ENCODE peak calls at places on chromosomes 13 and 19, in six cellular contexts. T, W, M, A, X and I are unnamed samples.

GRCh38 chr19:554817-555216 is 11.0 kb downstream of the GZMM start:
- DNase-seq in T (no peak), A (no peak), W (no peak), X (no peak), M (no peak), I (no peak)

GRCh38 chr13:102584423-102584822 is 12.4 kb upstream of the TPP2 start:
- DNase-seq in T (no peak), W (no peak), M (no peak), X (no peak), A (no peak), I (no peak)

GRCh38 chr19:23709347-23709746 is 22.3 kb upstream of the ZNF675 start:
- DNase-seq in A (no peak), M (no peak), W (no peak), X (no peak), T (no peak), I (no peak)

GRCh38 chr13:108213946-108214345 is 1.4 kb downstream of the LIG4 start:
- DNase-seq in A (no peak), W (no peak), T (no peak), X (no peak), M (no peak), I (no peak)

GRCh38 chr13:25494708-25495411 is 123.1 kb downstream of the ATP8A2 start:
- DNase-seq in X (no peak), M (no peak), A (no peak), T (no peak), W (no peak), I (no peak)

GRCh38 chr19:55250262-55251036 is 8.4 kb downstream of the PPP6R1 start:
- DNase-seq in X (no peak), M (no peak), T (no peak), A (no peak), W (no peak), I (no peak)

GRCh38 chr19:46392252-46392801 is 21.0 kb downstream of the CCDC8 start:
- DNase-seq in T (no peak), A (no peak), W (no peak), X (no peak), M (no peak), I (no peak)

GRCh38 chr13:32087955-32088747 is 56.6 kb downstream of the FRY start:
- DNase-seq in X (no peak), T (no peak), W (no peak), A (no peak), M (no peak), I (no peak)

GRCh38 chr19:883661-884211 is 9.3 kb downstream of the MED16 start:
- DNase-seq in W (no peak), X (no peak), T (no peak), A (no peak), M (peak), I (no peak)

GRCh38 chr19:13176345-13176744 is 26.1 kb downstream of the IER2 start:
- DNase-seq in M (no peak), T (no peak), W (no peak), A (no peak), X (no peak), I (no peak)

GRCh38 chr19:8367327-8368001 is 3.5 kb downstream of the ANGPTL4 start:
- DNase-seq in M (no peak), X (peak), W (peak), A (no peak), T (peak), I (peak)

GRCh38 chr13:31355001-31355400 is 155.2 kb downstream of the B3GLCT start:
- DNase-seq in X (no peak), M (no peak), T (no peak), W (no peak), A (no peak), I (no peak)

GRCh38 chr13:109389456-109389855 is 396.9 kb downstream of the IRS2 start:
- DNase-seq in A (no peak), T (no peak), M (no peak), X (no peak), W (no peak), I (no peak)

GRCh38 chr19:57566396-57567256 is 7.0 kb upstream of the ZNF550 start:
- DNase-seq in T (no peak), A (no peak), M (peak), X (no peak), W (no peak), I (no peak)

GRCh38 chr19:3324405-3324856 is 42.0 kb upstream of the NFIC start:
- DNase-seq in A (no peak), M (peak), W (peak), T (peak), X (peak), I (peak)

GRCh38 chr19:31553844-31554215 is 204.6 kb upstream of the TSHZ3 start:
- DNase-seq in W (no peak), T (no peak), X (no peak), A (no peak), M (no peak), I (no peak)

GRCh38 chr19:51948979-51949378 is 21.7 kb downstream of the ZNF613 start:
- DNase-seq in W (peak), A (no peak), X (no peak), T (no peak), M (no peak), I (no peak)

GRCh38 chr19:53896682-53897081 is 12.4 kb upstream of the CACNG7 start:
- DNase-seq in W (no peak), M (no peak), A (no peak), T (no peak), X (no peak), I (no peak)

GRCh38 chr19:31127132-31127967 is 221.9 kb downstream of the TSHZ3 start:
- DNase-seq in M (no peak), X (no peak), T (no peak), A (no peak), W (no peak), I (no peak)

GRCh38 chr19:55654833-55655647 is at the start of gene U2AF2:
- DNase-seq in M (peak), X (peak), W (peak), T (peak), A (no peak), I (peak)

GRCh38 chr19:1468274-1469199 is 10.5 kb downstream of the C19orf25 start:
- DNase-seq in W (no peak), A (no peak), T (peak), X (no peak), M (no peak), I (no peak)

GRCh38 chr13:40983269-40983668 is 35.8 kb downstream of the ELF1 start:
- DNase-seq in M (no peak), T (no peak), X (no peak), A (no peak), W (no peak), I (peak)

GRCh38 chr13:74015137-74015536 is 119.1 kb downstream of the KLF12 start:
- DNase-seq in X (peak), M (no peak), A (no peak), W (no peak), T (no peak), I (no peak)

GRCh38 chr13:48908381-48909087 is 67.2 kb upstream of the FNDC3A start:
- DNase-seq in T (no peak), M (no peak), W (no peak), A (no peak), X (no peak), I (no peak)

GRCh38 chr19:19595171-19595701 is 23.3 kb downstream of the PBX4 start:
- DNase-seq in X (no peak), W (peak), M (no peak), T (no peak), A (no peak), I (no peak)

GRCh38 chr13:43377955-43378354 is 354.6 kb downstream of the DNAJC15 start:
- DNase-seq in X (no peak), A (no peak), W (no peak), M (no peak), T (no peak), I (peak)

GRCh38 chr19:41575998-41576397 is at the start of gene CEACAM21:
- DNase-seq in M (no peak), X (no peak), A (no peak), W (no peak), T (no peak), I (no peak)

GRCh38 chr13:100266026-100266425 is 177.1 kb downstream of the PCCA start:
- DNase-seq in X (no peak), T (no peak), M (no peak), W (no peak), A (no peak), I (no peak)

GRCh38 chr13:41613984-41614581 is 156.7 kb downstream of the RGCC start:
- DNase-seq in A (no peak), T (no peak), X (no peak), M (peak), W (no peak), I (peak)

GRCh38 chr19:35295453-35295791 is 3.5 kb downstream of the MAG start:
- DNase-seq in X (no peak), A (no peak), M (no peak), W (no peak), T (peak), I (no peak)

GRCh38 chr19:33110201-33110910 is 21.6 kb upstream of the WDR88 start:
- DNase-seq in T (no peak), A (no peak), M (no peak), W (no peak), X (no peak), I (peak)

GRCh38 chr13:106405731-106406130 is 129.7 kb downstream of the EFNB2 start:
- DNase-seq in W (no peak), A (no peak), T (no peak), X (no peak), M (no peak), I (no peak)

GRCh38 chr19:44846455-44847143 is 502 bp downstream of the NECTIN2 start:
- DNase-seq in T (peak), W (peak), M (no peak), A (no peak), X (no peak), I (peak)

GRCh38 chr13:99689955-99690354 is 188.7 kb downstream of the TM9SF2 start:
- DNase-seq in T (no peak), W (no peak), A (no peak), X (no peak), M (no peak), I (no peak)

GRCh38 chr19:16208064-16208759 is 10.5 kb downstream of the AP1M1 start:
- DNase-seq in A (no peak), X (no peak), W (no peak), T (no peak), M (no peak), I (no peak)

GRCh38 chr13:110726726-110727125 is 13.2 kb downstream of the ING1 start:
- DNase-seq in A (no peak), X (no peak), T (no peak), M (no peak), W (no peak), I (no peak)

GRCh38 chr13:96785986-96786385 is 208.3 kb downstream of the OXGR1 start:
- DNase-seq in X (no peak), W (no peak), M (no peak), T (no peak), A (no peak), I (no peak)

GRCh38 chr13:39602614-39603366 is at the start of gene LHFPL6:
- DNase-seq in X (peak), T (peak), A (no peak), M (no peak), W (peak), I (peak)

GRCh38 chr19:46761418-46761831 is 15.2 kb upstream of the STRN4 start:
- DNase-seq in A (no peak), W (no peak), X (no peak), T (no peak), M (no peak), I (no peak)

DNA sequence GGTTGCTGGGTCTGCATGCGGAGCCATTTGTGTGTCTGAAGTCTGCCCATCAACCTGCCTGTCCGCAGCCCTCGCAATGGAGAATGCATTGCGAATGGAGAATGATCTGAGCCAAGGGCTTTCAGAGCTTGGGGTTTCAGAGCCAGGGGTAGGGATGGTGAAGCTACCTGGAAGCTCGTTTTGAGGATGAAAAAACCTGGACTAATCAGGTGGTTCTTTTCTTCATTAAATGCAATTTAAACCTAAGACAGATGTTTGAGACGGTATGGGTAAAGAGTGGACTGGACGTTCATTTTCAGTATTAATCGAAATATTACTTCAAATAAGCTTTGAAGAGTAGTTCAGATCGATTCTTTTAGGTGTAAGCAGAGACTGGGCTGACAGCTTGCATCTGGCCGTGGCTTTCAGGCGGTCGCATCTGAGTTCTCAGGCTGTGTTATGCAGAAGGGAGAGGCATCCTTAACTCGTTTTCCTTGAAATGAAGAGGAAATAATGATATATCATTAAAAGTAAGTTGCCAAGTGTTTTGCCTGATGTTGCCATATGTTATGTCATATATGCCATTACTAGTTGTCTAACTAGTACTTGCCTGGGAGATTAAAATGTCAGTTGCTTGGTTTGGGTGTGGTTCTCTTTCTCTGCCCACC is 801 bp downstream of the MCF2L start:
- DNase-seq in W (peak), A (no peak), T (no peak), X (no peak), M (no peak), I (no peak)
- H2AFZ ChIP-seq in W (no peak), A (no peak), T (no peak), X (no peak), M (no peak), I (no peak)

GRCh38 chr13:101520672-101521071 is 68.2 kb downstream of the ITGBL1 start:
- DNase-seq in X (no peak), M (no peak), A (no peak), T (no peak), W (no peak), I (peak)
- TF ChIP-seq MAX in X (no peak), M (no peak), A (no peak), T (no peak), W (peak), I (no peak)

GRCh38 chr13:75757336-75757735 is 121.2 kb downstream of the LMO7 start:
- DNase-seq in T (no peak), A (no peak), W (no peak), X (no peak), M (no peak), I (no peak)
- H2AFZ ChIP-seq in T (no peak), A (no peak), W (no peak), X (no peak), M (no peak), I (no peak)

GRCh38 chr13:50448535-50448981 is 394.9 kb downstream of the DLEU7 start:
- DNase-seq in X (no peak), T (no peak), M (no peak), A (no peak), W (no peak), I (peak)
- TF ChIP-seq MAX in X (no peak), T (no peak), M (no peak), A (no peak), W (no peak), I (no peak)